ENCODE peak calls at places on chromosome 15, in four cellular contexts. One of them, this sample, is unnamed.

GRCh38 chr15:66840615-66841014 is 138.6 kb downstream of the SMAD6 start:
- DNase-seq in head of caudate nucleus: no peak
- DNase-seq in NAMALWA: no peak
- DNase-seq in posterior cingulate gyrus: no peak
- DNase-seq in this sample: no peak

GRCh38 chr15:64150236-64150578 is 1.3 kb upstream of the SNX22 start:
- DNase-seq in head of caudate nucleus: no peak
- DNase-seq in NAMALWA: no peak
- DNase-seq in posterior cingulate gyrus: no peak
- DNase-seq in this sample: no peak

GRCh38 chr15:92149029-92149428 is 244.7 kb upstream of the ST8SIA2 start:
- DNase-seq in head of caudate nucleus: no peak
- DNase-seq in NAMALWA: no peak
- DNase-seq in posterior cingulate gyrus: no peak
- DNase-seq in this sample: no peak

GRCh38 chr15:55991841-55992768 is 1.3 kb downstream of the NEDD4 start:
- DNase-seq in head of caudate nucleus: no peak
- DNase-seq in NAMALWA: no peak
- DNase-seq in posterior cingulate gyrus: no peak
- DNase-seq in this sample: no peak

GRCh38 chr15:72796515-72797337 is 13.2 kb upstream of the ADPGK start:
- DNase-seq in head of caudate nucleus: peak
- DNase-seq in NAMALWA: peak
- DNase-seq in posterior cingulate gyrus: peak
- DNase-seq in this sample: peak

GRCh38 chr15:91857772-91858171 is 4.3 kb downstream of the SLCO3A1 start:
- DNase-seq in head of caudate nucleus: no peak
- DNase-seq in NAMALWA: peak
- DNase-seq in posterior cingulate gyrus: no peak
- DNase-seq in this sample: no peak

GRCh38 chr15:78255421-78256043 is 8.8 kb upstream of the DNAJA4 start:
- DNase-seq in head of caudate nucleus: no peak
- DNase-seq in NAMALWA: no peak
- DNase-seq in posterior cingulate gyrus: no peak
- DNase-seq in this sample: no peak

GRCh38 chr15:35669021-35669420 is 123.1 kb upstream of the DPH6 start:
- DNase-seq in head of caudate nucleus: no peak
- DNase-seq in NAMALWA: no peak
- DNase-seq in posterior cingulate gyrus: no peak
- DNase-seq in this sample: no peak

GRCh38 chr15:68400066-68400456 is 31.9 kb downstream of the ITGA11 start:
- DNase-seq in head of caudate nucleus: no peak
- DNase-seq in NAMALWA: no peak
- DNase-seq in posterior cingulate gyrus: no peak
- DNase-seq in this sample: no peak

GRCh38 chr15:49927462-49927861 is 191.6 kb downstream of the ATP8B4 start:
- DNase-seq in head of caudate nucleus: no peak
- DNase-seq in NAMALWA: no peak
- DNase-seq in posterior cingulate gyrus: no peak
- DNase-seq in this sample: no peak

GRCh38 chr15:100714034-100714748 is 111.8 kb downstream of the ASB7 start:
- DNase-seq in head of caudate nucleus: peak
- DNase-seq in NAMALWA: no peak
- DNase-seq in posterior cingulate gyrus: no peak
- DNase-seq in this sample: no peak

GRCh38 chr15:82196353-82196752 is 66.2 kb downstream of the EFL1 start:
- DNase-seq in head of caudate nucleus: no peak
- DNase-seq in NAMALWA: no peak
- DNase-seq in posterior cingulate gyrus: no peak
- DNase-seq in this sample: no peak

GRCh38 chr15:31977812-31978662 is 52.3 kb upstream of the CHRNA7 start:
- DNase-seq in head of caudate nucleus: peak
- DNase-seq in NAMALWA: peak
- DNase-seq in posterior cingulate gyrus: peak
- DNase-seq in this sample: peak

GRCh38 chr15:77821188-77821958 is 188.7 kb upstream of the LINGO1 start:
- DNase-seq in head of caudate nucleus: peak
- DNase-seq in NAMALWA: peak
- DNase-seq in posterior cingulate gyrus: peak
- DNase-seq in this sample: peak